ENCODE peak calls at places on chromosomes 16 and 17, in five cellular contexts. One of them, this sample, is unnamed.

GRCh38 chr17:47934856-47935255 is 6.5 kb upstream of the PNPO start:
- DNase-seq in A549: no peak
- DNase-seq in GM23338: no peak
- DNase-seq in K562: no peak
- DNase-seq in HepG2: no peak
- DNase-seq in this sample: no peak

GRCh38 chr17:48910370-48910769 is 2.2 kb downstream of the UBE2Z start:
- DNase-seq in A549: no peak
- DNase-seq in GM23338: no peak
- DNase-seq in K562: no peak
- DNase-seq in HepG2: peak
- DNase-seq in this sample: no peak

GRCh38 chr17:63601439-63602371 is 1.0 kb downstream of the TACO1 start:
- DNase-seq in A549: no peak
- DNase-seq in GM23338: peak
- DNase-seq in K562: peak
- DNase-seq in HepG2: peak
- DNase-seq in this sample: no peak

GRCh38 chr17:35819456-35819855 is 10.2 kb downstream of the TAF15 start:
- DNase-seq in A549: no peak
- DNase-seq in GM23338: no peak
- DNase-seq in K562: no peak
- DNase-seq in HepG2: no peak
- DNase-seq in this sample: no peak

GRCh38 chr16:56632160-56632847 is at the start of gene MT1M:
- DNase-seq in A549: no peak
- DNase-seq in GM23338: peak
- DNase-seq in K562: no peak
- DNase-seq in HepG2: no peak
- DNase-seq in this sample: no peak

GRCh38 chr17:49508891-49509587 is 13.9 kb downstream of the NGFR start:
- DNase-seq in A549: no peak
- DNase-seq in GM23338: no peak
- DNase-seq in K562: no peak
- DNase-seq in HepG2: no peak
- DNase-seq in this sample: no peak

GRCh38 chr16:53534206-53534605 is 31.2 kb upstream of the AKTIP start:
- DNase-seq in A549: no peak
- DNase-seq in GM23338: peak
- DNase-seq in K562: no peak
- DNase-seq in HepG2: no peak
- DNase-seq in this sample: no peak

GRCh38 chr17:11551442-11551841 is 46.8 kb upstream of the DNAH9 start:
- DNase-seq in A549: no peak
- DNase-seq in GM23338: no peak
- DNase-seq in K562: no peak
- DNase-seq in HepG2: no peak
- DNase-seq in this sample: no peak

GRCh38 chr17:59401274-59401673 is 69.8 kb downstream of the YPEL2 start:
- DNase-seq in A549: no peak
- DNase-seq in GM23338: no peak
- DNase-seq in K562: no peak
- DNase-seq in HepG2: no peak
- DNase-seq in this sample: no peak

GRCh38 chr16:50924759-50925545 is 183.1 kb downstream of the CYLD start:
- DNase-seq in A549: no peak
- DNase-seq in GM23338: no peak
- DNase-seq in K562: no peak
- DNase-seq in HepG2: no peak
- DNase-seq in this sample: no peak

GRCh38 chr17:58278661-58279015 is 2.1 kb downstream of the MPO start:
- DNase-seq in A549: no peak
- DNase-seq in GM23338: no peak
- DNase-seq in K562: no peak
- DNase-seq in HepG2: no peak
- DNase-seq in this sample: no peak

GRCh38 chr17:34012709-34013375 is 242.2 kb upstream of the CCL2 start:
- DNase-seq in A549: no peak
- DNase-seq in GM23338: peak
- DNase-seq in K562: no peak
- DNase-seq in HepG2: no peak
- DNase-seq in this sample: no peak

GRCh38 chr17:76542566-76542971 is 2.7 kb downstream of the PRCD start:
- DNase-seq in A549: no peak
- DNase-seq in GM23338: peak
- DNase-seq in K562: no peak
- DNase-seq in HepG2: no peak
- DNase-seq in this sample: no peak

GRCh38 chr16:83100679-83101078 is 473.9 kb downstream of the CDH13 start:
- DNase-seq in A549: no peak
- DNase-seq in GM23338: no peak
- DNase-seq in K562: no peak
- DNase-seq in HepG2: no peak
- DNase-seq in this sample: no peak

GRCh38 chr17:17313350-17313991 is 10.3 kb downstream of the NT5M start:
- DNase-seq in A549: peak
- DNase-seq in GM23338: peak
- DNase-seq in K562: peak
- DNase-seq in HepG2: peak
- DNase-seq in this sample: no peak

GRCh38 chr17:14310101-14310500 is 9.2 kb downstream of the HS3ST3B1 start:
- DNase-seq in A549: no peak
- DNase-seq in GM23338: no peak
- DNase-seq in K562: no peak
- DNase-seq in HepG2: no peak
- DNase-seq in this sample: no peak

GRCh38 chr17:29683481-29683880 is 60.8 kb upstream of the CORO6 start:
- DNase-seq in A549: no peak
- DNase-seq in GM23338: peak
- DNase-seq in K562: no peak
- DNase-seq in HepG2: no peak
- DNase-seq in this sample: no peak

GRCh38 chr16:84806256-84806889 is 13.4 kb upstream of the CRISPLD2 start:
- DNase-seq in A549: peak
- DNase-seq in GM23338: no peak
- DNase-seq in K562: peak
- DNase-seq in HepG2: no peak
- DNase-seq in this sample: peak

GRCh38 chr16:30183961-30184429 is 593 bp downstream of the CORO1A start:
- DNase-seq in A549: no peak
- DNase-seq in GM23338: peak
- DNase-seq in K562: no peak
- DNase-seq in HepG2: no peak
- DNase-seq in this sample: peak

GRCh38 chr16:77191259-77191969 is 424 bp downstream of the MON1B start:
- DNase-seq in A549: no peak
- DNase-seq in GM23338: no peak
- DNase-seq in K562: peak
- DNase-seq in HepG2: no peak
- DNase-seq in this sample: no peak

GRCh38 chr17:59311051-59311468 is 20.4 kb upstream of the YPEL2 start:
- DNase-seq in A549: peak
- DNase-seq in GM23338: peak
- DNase-seq in K562: peak
- DNase-seq in HepG2: peak
- DNase-seq in this sample: peak

GRCh38 chr16:30570621-30571443 is 682 bp downstream of the ZNF688 start:
- DNase-seq in A549: no peak
- DNase-seq in GM23338: peak
- DNase-seq in K562: no peak
- DNase-seq in HepG2: no peak
- DNase-seq in this sample: no peak

GRCh38 chr16:9870962-9871361 is 311.3 kb downstream of the GRIN2A start:
- DNase-seq in A549: no peak
- DNase-seq in GM23338: no peak
- DNase-seq in K562: no peak
- DNase-seq in HepG2: no peak
- DNase-seq in this sample: no peak

GRCh38 chr17:38401459-38401858 is 26.8 kb upstream of the ARHGAP23 start:
- DNase-seq in A549: no peak
- DNase-seq in GM23338: no peak
- DNase-seq in K562: no peak
- DNase-seq in HepG2: no peak
- DNase-seq in this sample: no peak

GRCh38 chr17:38402897-38403296 is 25.4 kb upstream of the ARHGAP23 start:
- DNase-seq in A549: no peak
- DNase-seq in GM23338: peak
- DNase-seq in K562: no peak
- DNase-seq in HepG2: no peak
- DNase-seq in this sample: no peak

GRCh38 chr17:38405654-38406053 is 22.6 kb upstream of the ARHGAP23 start:
- DNase-seq in A549: no peak
- DNase-seq in GM23338: no peak
- DNase-seq in K562: no peak
- DNase-seq in HepG2: no peak
- DNase-seq in this sample: no peak

GRCh38 chr17:38404174-38404943 is 23.9 kb upstream of the ARHGAP23 start:
- DNase-seq in A549: no peak
- DNase-seq in GM23338: peak
- DNase-seq in K562: no peak
- DNase-seq in HepG2: no peak
- DNase-seq in this sample: no peak

DNA sequence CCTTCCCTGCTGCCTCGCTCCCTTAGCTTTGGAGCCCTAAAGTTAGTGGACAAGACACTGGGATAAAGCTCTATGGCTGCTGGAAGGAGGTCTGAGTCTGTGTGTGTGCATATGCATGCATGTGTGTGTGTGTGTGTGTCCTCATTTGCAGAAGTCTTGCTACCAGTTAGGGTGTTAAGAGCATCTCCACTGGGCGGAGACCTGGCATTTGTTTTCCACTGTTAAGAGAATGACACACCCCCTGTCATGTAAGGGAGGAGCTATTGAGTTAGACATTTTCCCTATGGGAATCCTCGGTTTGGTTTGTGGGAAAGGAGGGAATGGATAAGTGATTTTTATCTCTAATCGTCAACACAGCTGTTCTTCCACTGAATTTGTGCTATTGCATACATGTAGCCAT is 24.8 kb upstream of the ARHGAP23 start:
- DNase-seq in A549: no peak
- DNase-seq in GM23338: peak
- DNase-seq in K562: no peak
- DNase-seq in HepG2: no peak
- DNase-seq in this sample: no peak
- TF ChIP-seq JUNB in A549: no peak
- TF ChIP-seq JUNB in GM23338: no peak
- TF ChIP-seq JUNB in K562: no peak
- TF ChIP-seq JUNB in HepG2: no peak
- TF ChIP-seq JUNB in this sample: no peak

DNA sequence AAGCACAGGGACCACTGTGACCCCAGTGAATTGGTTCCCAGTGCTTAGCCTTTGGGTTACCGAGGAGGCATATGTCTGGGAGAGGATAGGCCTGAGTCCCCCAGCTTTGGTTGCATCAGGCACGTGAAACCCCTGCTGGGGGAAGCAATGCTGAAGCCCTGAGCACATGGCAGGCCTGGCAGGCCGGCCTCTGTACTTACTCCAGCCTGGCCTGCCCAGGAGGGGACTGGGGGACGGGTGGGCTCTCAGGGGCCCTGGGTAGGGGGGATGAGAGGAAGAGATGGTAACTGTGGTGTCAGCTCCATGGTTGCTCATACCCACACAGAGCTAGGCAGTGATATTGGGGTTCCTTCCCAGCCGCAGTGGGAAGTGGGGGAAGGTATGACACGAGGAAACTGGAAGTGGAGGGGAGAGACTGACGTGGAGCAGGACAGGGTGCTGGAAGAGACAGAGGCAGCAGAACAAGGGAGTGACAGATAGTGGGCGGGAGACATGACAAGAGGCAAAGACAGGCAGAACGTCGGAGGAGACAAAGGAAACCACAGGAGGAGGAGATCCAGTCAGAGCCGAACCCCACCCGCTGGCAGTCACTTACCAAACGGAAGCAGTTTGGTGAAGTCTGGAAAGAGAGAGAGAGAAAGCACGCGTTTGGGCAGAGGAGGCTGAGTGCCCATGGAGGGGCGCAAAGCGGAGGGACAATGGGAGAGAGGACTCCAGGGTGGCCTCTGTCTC is 9.1 kb downstream of the TMEM208 start:
- DNase-seq in A549: no peak
- DNase-seq in GM23338: no peak
- DNase-seq in K562: peak
- DNase-seq in HepG2: no peak
- DNase-seq in this sample: no peak
- TF ChIP-seq JUNB in A549: no peak
- TF ChIP-seq JUNB in GM23338: no peak
- TF ChIP-seq JUNB in K562: no peak
- TF ChIP-seq JUNB in HepG2: no peak
- TF ChIP-seq JUNB in this sample: no peak

DNA sequence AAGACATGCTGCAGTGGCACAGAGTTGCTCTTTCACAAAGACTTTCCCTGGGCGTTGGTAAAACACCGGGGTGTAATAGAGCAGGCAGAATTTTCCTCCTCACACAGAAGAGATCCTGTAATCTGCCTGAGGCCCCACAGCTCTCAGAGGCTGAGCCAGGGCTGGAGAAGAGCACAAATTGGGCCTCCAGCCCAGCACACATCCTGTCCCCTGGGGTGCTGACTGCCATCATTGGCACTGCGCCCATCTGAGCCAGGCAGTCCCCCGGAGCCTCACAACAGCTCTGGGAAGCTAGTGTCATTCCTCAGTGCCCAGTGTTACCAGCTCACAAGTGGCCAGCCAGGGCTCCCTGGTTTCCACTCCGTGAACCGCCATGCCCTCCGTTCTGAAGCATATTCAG is 119.4 kb downstream of the SOCS1 start:
- DNase-seq in A549: no peak
- DNase-seq in GM23338: no peak
- DNase-seq in K562: no peak
- DNase-seq in HepG2: no peak
- DNase-seq in this sample: no peak
- TF ChIP-seq JUNB in A549: no peak
- TF ChIP-seq JUNB in GM23338: no peak
- TF ChIP-seq JUNB in K562: no peak
- TF ChIP-seq JUNB in HepG2: no peak
- TF ChIP-seq JUNB in this sample: no peak

DNA sequence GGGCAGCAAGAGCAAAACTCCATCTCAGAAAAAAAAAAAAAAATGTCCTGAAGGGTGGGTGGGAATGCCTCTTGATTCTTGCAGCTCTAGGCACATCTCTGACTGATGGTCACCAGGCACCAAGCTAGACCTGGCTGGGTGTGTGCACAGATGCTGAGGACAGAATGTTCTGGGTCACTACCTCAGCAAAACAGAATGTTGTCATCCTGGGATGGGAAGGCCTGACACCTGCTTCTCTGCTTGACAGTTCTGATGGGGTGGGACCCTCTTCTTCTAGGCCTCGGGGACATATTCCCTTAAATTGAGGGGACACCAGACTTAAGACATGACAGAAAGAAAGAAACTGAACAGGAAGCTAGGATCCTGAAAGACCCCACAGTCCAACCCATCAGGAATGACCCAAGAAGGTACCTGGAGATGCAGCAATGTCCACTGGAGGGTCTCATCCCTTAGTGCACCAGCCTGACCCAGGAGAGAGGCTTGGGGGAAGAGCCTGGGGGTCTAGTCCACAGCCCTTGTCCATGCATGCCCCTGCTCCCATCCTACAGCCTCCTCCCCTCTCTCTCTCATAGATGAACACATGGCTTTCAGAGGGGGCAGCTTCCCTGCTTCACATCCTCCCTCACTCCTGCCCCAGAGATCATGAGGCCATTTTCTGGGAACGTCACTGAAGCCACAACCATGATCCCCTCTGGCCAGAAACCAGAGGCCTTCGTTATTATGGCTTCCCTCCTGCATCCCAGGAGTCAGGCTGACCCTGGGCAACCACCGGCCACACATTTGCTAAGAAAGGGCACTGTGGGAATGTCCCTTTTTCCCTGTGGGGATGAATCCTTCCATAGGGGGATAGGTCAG is 3.8 kb upstream of the STAT5B start:
- DNase-seq in A549: no peak
- DNase-seq in GM23338: no peak
- DNase-seq in K562: no peak
- DNase-seq in HepG2: no peak
- DNase-seq in this sample: no peak
- TF ChIP-seq JUNB in A549: no peak
- TF ChIP-seq JUNB in GM23338: no peak
- TF ChIP-seq JUNB in K562: no peak
- TF ChIP-seq JUNB in HepG2: no peak
- TF ChIP-seq JUNB in this sample: no peak

This sample was measured in GM12878.